ENCODE peak calls at places on chromosome 16, in four cellular contexts. L is stomach, P is uterus, G is H9. I is an unnamed sample. For H3K9me3, the result is how much of the 10 kb centered on the place peaks cover.

GRCh38 chr16:24668481-24669001 is 60.9 kb upstream of the TNRC6A start:
- DNase-seq in L (no peak), P (peak), G (no peak), I (peak)

GRCh38 chr16:63067141-63067540 is 1030.9 kb upstream of the CDH8 start:
- DNase-seq in L (no peak), P (no peak), G (no peak), I (no peak)

GRCh38 chr16:50166511-50167500 is 13.7 kb downstream of the TENT4B start:
- DNase-seq in L (no peak), P (no peak), G (no peak), I (no peak)

GRCh38 chr16:69748694-69749345 is 5.9 kb downstream of the NOB1 start:
- DNase-seq in L (no peak), P (no peak), G (no peak), I (no peak)

GRCh38 chr16:75099738-75100615 is 16.6 kb downstream of the LDHD start:
- DNase-seq in L (no peak), P (no peak), G (no peak), I (no peak)

GRCh38 chr16:88719267-88719932 is 13.1 kb downstream of the CTU2 start:
- DNase-seq in L (no peak), P (no peak), G (no peak), I (no peak)

GRCh38 chr16:88077328-88078108 is 126.3 kb downstream of the BANP start:
- DNase-seq in L (no peak), P (no peak), G (no peak), I (peak)

GRCh38 chr16:31404353-31405064 is 11.4 kb downstream of the ITGAD start:
- DNase-seq in L (no peak), P (no peak), G (no peak), I (no peak)

GRCh38 chr16:61926766-61927165 is 109.5 kb downstream of the CDH8 start:
- DNase-seq in L (no peak), P (no peak), G (no peak), I (no peak)

GRCh38 chr16:143456-143855 is 5.0 kb upstream of the NPRL3 start:
- DNase-seq in L (no peak), P (no peak), G (no peak), I (no peak)

GRCh38 chr16:72530434-72530833 is 358.5 kb upstream of the PMFBP1 start:
- DNase-seq in L (no peak), P (no peak), G (no peak), I (no peak)

GRCh38 chr16:79687249-79687768 is 86.8 kb upstream of the MAF start:
- DNase-seq in L (no peak), P (no peak), G (no peak), I (no peak)
- H3K9me3 ChIP-seq in L (under half), P (under half), G (under half), I (under half)

GRCh38 chr16:86316967-86317616 is 193.2 kb upstream of the FOXF1 start:
- DNase-seq in L (no peak), P (no peak), G (no peak), I (no peak)
- TF ChIP-seq CTCF in L (no peak), P (no peak), G (peak), I (no peak)

DNA sequence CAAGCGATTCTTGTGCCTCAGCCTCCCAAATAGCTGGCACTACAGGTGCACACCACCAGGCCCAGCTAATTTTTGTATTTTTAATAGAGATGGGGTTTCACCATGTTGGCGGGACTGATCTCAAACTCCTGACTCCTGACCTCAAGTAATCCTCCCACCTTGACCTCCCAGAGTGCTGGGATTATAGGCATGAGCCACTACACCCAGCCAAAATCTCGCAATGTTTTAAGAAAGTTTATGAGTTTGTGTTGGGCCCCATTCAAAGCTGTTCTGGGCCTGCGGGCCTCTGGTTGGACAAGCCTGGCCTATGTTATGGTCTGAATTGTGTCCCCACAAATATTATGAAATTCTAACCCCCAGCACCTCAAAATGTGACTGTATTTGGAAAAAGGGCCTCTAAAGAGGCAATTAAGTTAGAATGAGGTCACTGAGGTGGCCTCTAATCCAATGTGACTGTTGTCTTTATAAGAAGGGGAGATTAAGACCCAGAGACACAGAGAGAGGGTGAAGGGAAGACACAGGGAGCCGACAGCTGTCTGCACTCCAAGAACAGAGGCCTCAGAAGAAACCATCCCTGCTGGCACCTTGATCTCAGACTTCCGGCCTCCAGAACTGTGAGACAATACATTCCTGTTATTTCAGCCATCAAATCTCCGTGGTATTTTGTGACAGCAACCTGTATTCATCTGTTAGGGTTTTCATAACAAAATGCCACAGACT is 469.9 kb downstream of the HS3ST4 start:
- DNase-seq in L (no peak), P (no peak), G (no peak), I (no peak)
- H3K9me3 ChIP-seq in L (under half), P (under half), G (under half), I (under half)

DNA sequence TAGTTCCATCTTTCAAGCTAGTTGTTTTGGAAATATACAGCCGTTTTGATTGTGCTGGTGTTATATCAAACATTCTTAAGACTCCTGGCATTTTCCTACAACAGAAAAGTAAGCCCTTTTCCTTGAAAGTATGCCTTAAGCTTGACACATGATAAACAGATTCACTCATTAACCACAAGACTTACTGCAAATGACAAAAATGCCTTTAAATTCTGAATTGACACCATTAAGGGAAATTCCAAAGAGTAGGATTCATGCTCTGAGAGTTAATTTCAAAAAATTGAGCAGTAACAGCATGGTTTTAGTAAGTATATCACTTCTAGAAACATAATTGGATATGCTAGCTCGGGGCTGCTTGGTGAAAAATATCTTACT is 8.5 kb upstream of the PHAF1 start:
- DNase-seq in L (no peak), P (no peak), G (no peak), I (no peak)
- TF ChIP-seq CTCF in L (no peak), P (no peak), G (no peak), I (no peak)

DNA sequence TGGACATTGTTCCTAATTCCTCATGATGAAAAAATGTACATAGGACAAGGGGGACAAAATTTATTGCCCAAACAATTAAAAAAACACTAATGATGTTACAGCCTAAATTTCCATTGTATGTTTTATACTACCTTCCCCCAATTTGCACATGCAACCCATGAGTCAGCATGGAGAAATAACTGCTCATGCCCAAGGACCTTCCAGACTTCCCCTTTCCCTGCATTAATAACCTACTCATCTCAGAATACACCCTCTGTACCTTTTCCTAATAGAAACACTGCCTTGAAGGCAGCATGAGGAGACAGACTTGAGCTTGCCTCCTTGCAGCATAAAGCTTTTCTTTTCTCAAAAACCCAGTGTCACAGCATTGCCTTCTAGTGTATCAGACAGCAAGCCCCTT is 2402.8 kb downstream of the TP53TG3F start:
- DNase-seq in L (no peak), P (no peak), G (no peak), I (no peak)
- H3K9me3 ChIP-seq in L (under half), P (under half), G (half or more), I (under half)

GRCh38 chr16:12120331-12120981 is 143.9 kb downstream of the SNX29 start:
- DNase-seq in L (no peak), P (no peak), G (no peak), I (peak)

GRCh38 chr16:12120982-12121652 is 144.6 kb downstream of the SNX29 start:
- DNase-seq in L (no peak), P (no peak), G (no peak), I (no peak)

GRCh38 chr16:12124742-12125141 is 148.2 kb downstream of the SNX29 start:
- DNase-seq in L (no peak), P (no peak), G (no peak), I (no peak)

GRCh38 chr16:12123462-12123861 is 146.9 kb downstream of the SNX29 start:
- DNase-seq in L (no peak), P (no peak), G (no peak), I (no peak)

DNA sequence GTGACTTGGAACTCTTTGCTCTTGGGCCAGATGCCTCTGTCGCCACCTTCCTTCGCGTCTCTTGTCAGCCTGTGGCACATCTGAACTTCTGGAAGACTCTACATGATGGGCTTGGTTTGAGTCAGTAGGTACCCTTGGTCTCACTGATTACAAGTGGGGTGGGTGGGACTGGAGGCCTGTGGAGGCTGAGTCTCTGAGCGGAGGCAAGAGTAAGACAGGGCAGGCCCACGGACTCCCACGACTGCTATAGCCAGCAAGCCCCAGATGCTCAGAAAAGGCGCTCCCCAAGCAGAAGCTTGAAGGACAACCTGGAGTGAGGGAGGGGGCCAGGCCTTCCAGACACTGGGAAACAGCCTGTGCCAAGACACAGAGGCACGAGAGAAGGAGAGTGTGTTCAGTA is 145.7 kb downstream of the SNX29 start:
- DNase-seq in L (no peak), P (no peak), G (no peak), I (no peak)
- TF ChIP-seq CTCF in L (no peak), P (no peak), G (no peak), I (no peak)

I was measured in tibial artery.